ENCODE peak calls at places on chromosomes 16 and 17, in four cellular contexts. A is Kasumi-1, O is A549, Q is HS-27A. B is an unnamed sample.

GRCh38 chr17:40553694-40554534 is 11.4 kb downstream of the CCR7 start:
- DNase-seq in A (no peak), O (no peak), Q (no peak), B (peak)

GRCh38 chr16:58515871-58516767 is 802 bp downstream of the SETD6 start:
- DNase-seq in A (no peak), O (no peak), Q (no peak), B (no peak)

GRCh38 chr16:27330542-27330941 is 16.8 kb downstream of the IL4R start:
- DNase-seq in A (no peak), O (peak), Q (no peak), B (peak)

GRCh38 chr16:57069053-57069452 is 23.3 kb upstream of the CPNE2 start:
- DNase-seq in A (no peak), O (no peak), Q (no peak), B (no peak)

GRCh38 chr17:69415431-69415830 is 934 bp downstream of the MAP2K6 start:
- DNase-seq in A (no peak), O (no peak), Q (no peak), B (no peak)

GRCh38 chr16:19805459-19806160 is 79.0 kb downstream of the GPRC5B start:
- DNase-seq in A (no peak), O (no peak), Q (no peak), B (no peak)

GRCh38 chr17:57092171-57092570 is 7.1 kb downstream of the AKAP1 start:
- DNase-seq in A (peak), O (no peak), Q (no peak), B (peak)

GRCh38 chr17:1227917-1228751 is 42.1 kb upstream of the BHLHA9 start:
- DNase-seq in A (no peak), O (no peak), Q (no peak), B (no peak)

GRCh38 chr16:80599466-80599865 is 58.7 kb downstream of the DYNLRB2 start:
- DNase-seq in A (no peak), O (no peak), Q (no peak), B (peak)

GRCh38 chr17:28279411-28279810 is 39.6 kb upstream of the TMEM97 start:
- DNase-seq in A (no peak), O (no peak), Q (peak), B (peak)

GRCh38 chr16:28126684-28127620 is 63.4 kb upstream of the GSG1L start:
- DNase-seq in A (no peak), O (no peak), Q (no peak), B (no peak)

GRCh38 chr16:68893710-68894705 is 50.7 kb downstream of the TANGO6 start:
- DNase-seq in A (peak), O (peak), Q (no peak), B (peak)

GRCh38 chr17:80863626-80864025 is 128.0 kb upstream of the CHMP6 start:
- DNase-seq in A (no peak), O (no peak), Q (no peak), B (no peak)

GRCh38 chr17:80856863-80857488 is 134.7 kb upstream of the CHMP6 start:
- DNase-seq in A (no peak), O (no peak), Q (no peak), B (no peak)

GRCh38 chr17:66716236-66717026 is 118.5 kb upstream of the CACNG5 start:
- DNase-seq in A (no peak), O (peak), Q (no peak), B (no peak)

GRCh38 chr16:85988723-85989313 is 89.9 kb downstream of the IRF8 start:
- DNase-seq in A (no peak), O (no peak), Q (no peak), B (no peak)

GRCh38 chr16:9116141-9116540 is 24.7 kb downstream of the HAPSTR1 start:
- DNase-seq in A (no peak), O (no peak), Q (no peak), B (no peak)

GRCh38 chr17:7438050-7438614 is 1.2 kb upstream of the FGF11 start:
- DNase-seq in A (no peak), O (no peak), Q (no peak), B (no peak)

GRCh38 chr17:2202302-2202995 is 101.1 kb downstream of the SMG6 start:
- DNase-seq in A (no peak), O (no peak), Q (no peak), B (no peak)

GRCh38 chr16:73066927-73067670 is 19.2 kb upstream of the ZFHX3 start:
- DNase-seq in A (no peak), O (no peak), Q (no peak), B (no peak)

GRCh38 chr16:58377932-58378331 is 14.3 kb upstream of the GINS3 start:
- DNase-seq in A (no peak), O (no peak), Q (peak), B (peak)

GRCh38 chr16:9946022-9946720 is 236.1 kb downstream of the GRIN2A start:
- DNase-seq in A (no peak), O (no peak), Q (no peak), B (no peak)

GRCh38 chr16:1258218-1258587 is 2.3 kb downstream of the TPSD1 start:
- DNase-seq in A (no peak), O (no peak), Q (no peak), B (no peak)

GRCh38 chr17:19304209-19304608 is 58.3 kb downstream of the B9D1 start:
- DNase-seq in A (peak), O (peak), Q (no peak), B (peak)

GRCh38 chr16:56931253-56931768 is 631 bp upstream of the HERPUD1 start:
- DNase-seq in A (peak), O (no peak), Q (no peak), B (no peak)

GRCh38 chr16:58551496-58551895 is 36.2 kb downstream of the SETD6 start:
- DNase-seq in A (no peak), O (peak), Q (no peak), B (peak)

GRCh38 chr16:57949595-57950238 is 21.2 kb downstream of the CNGB1 start:
- DNase-seq in A (no peak), O (no peak), Q (no peak), B (peak)

GRCh38 chr16:66996324-66996982 is 8.1 kb downstream of the CES4A start:
- DNase-seq in A (no peak), O (peak), Q (no peak), B (peak)

GRCh38 chr16:81796585-81797346 is 17.7 kb downstream of the PLCG2 start:
- DNase-seq in A (peak), O (no peak), Q (no peak), B (no peak)

GRCh38 chr17:74408262-74408661 is 23.6 kb upstream of the GPRC5C start:
- DNase-seq in A (no peak), O (peak), Q (no peak), B (peak)

GRCh38 chr16:9275386-9275785 is 183.9 kb downstream of the HAPSTR1 start:
- DNase-seq in A (no peak), O (no peak), Q (no peak), B (no peak)

GRCh38 chr16:67370686-67371085 is 22.6 kb downstream of the TPPP3 start:
- DNase-seq in A (no peak), O (no peak), Q (no peak), B (no peak)

GRCh38 chr16:35185366-35186044 is 1726.1 kb downstream of the TP53TG3F start:
- DNase-seq in A (no peak), O (no peak), Q (no peak), B (no peak)

GRCh38 chr16:66933776-66934137 is 445 bp downstream of the CIAO2B start:
- DNase-seq in A (no peak), O (no peak), Q (no peak), B (no peak)

B was measured in AG10803.